ENCODE peak calls at places on chromosome 10, in six cellular contexts. F, Y, K, A, G and Q are unnamed samples.

GRCh38 chr10:125161570-125162139 is 1.3 kb upstream of the CTBP2 start:
- DNase-seq in F (no peak), Y (no peak), K (peak; percentile 11), A (no peak), G (no peak), Q (no peak)

GRCh38 chr10:123911866-123912265 is 20.3 kb upstream of the CPXM2 start:
- DNase-seq in F (no peak), Y (no peak), K (no peak), A (no peak), G (no peak), Q (no peak)

GRCh38 chr10:73771722-73772279 is 10.0 kb upstream of the CHCHD1 start:
- DNase-seq in F (no peak), Y (no peak), K (peak; percentile 54), A (peak; percentile 85), G (no peak), Q (no peak)

GRCh38 chr10:104334965-104335650 is 3.2 kb downstream of the ITPRIP start:
- DNase-seq in F (no peak), Y (no peak), K (no peak), A (no peak), G (no peak), Q (no peak)

GRCh38 chr10:125448596-125448995 is 234.4 kb downstream of the TEX36 start:
- DNase-seq in F (no peak), Y (no peak), K (peak; percentile 18), A (no peak), G (no peak), Q (no peak)

GRCh38 chr10:105542401-105542800 is 901.3 kb downstream of the SORCS3 start:
- DNase-seq in F (no peak), Y (no peak), K (no peak), A (no peak), G (no peak), Q (no peak)

GRCh38 chr10:103506061-103506460 is 12.6 kb downstream of the NEURL1 start:
- DNase-seq in F (no peak), Y (no peak), K (no peak), A (no peak), G (no peak), Q (no peak)

GRCh38 chr10:11176746-11177145 is 159.1 kb downstream of the CELF2 start:
- DNase-seq in F (no peak), Y (no peak), K (no peak), A (no peak), G (no peak), Q (no peak)

GRCh38 chr10:69663548-69663947 is 33.5 kb downstream of the FAM241B start:
- DNase-seq in F (no peak), Y (no peak), K (no peak), A (no peak), G (no peak), Q (no peak)

GRCh38 chr10:72886596-72887522 is 6.7 kb upstream of the OIT3 start:
- DNase-seq in F (no peak), Y (no peak), K (no peak), A (no peak), G (peak; percentile 7), Q (no peak)

GRCh38 chr10:13990918-13991317 is 339.8 kb downstream of the FRMD4A start:
- DNase-seq in F (no peak), Y (no peak), K (no peak), A (no peak), G (no peak), Q (no peak)

GRCh38 chr10:30747633-30748032 is 118.1 kb upstream of the LYZL2 start:
- DNase-seq in F (no peak), Y (no peak), K (no peak), A (no peak), G (no peak), Q (no peak)

GRCh38 chr10:117550042-117550441 is 7.5 kb downstream of the EMX2 start:
- DNase-seq in F (no peak), Y (no peak), K (no peak), A (no peak), G (no peak), Q (no peak)

GRCh38 chr10:119177708-119178370 is 773 bp downstream of the PRDX3 start:
- DNase-seq in F (no peak), Y (no peak), K (peak; percentile 21), A (no peak), G (no peak), Q (no peak)

GRCh38 chr10:28676297-28676967 is 889 bp upstream of the BAMBI start:
- DNase-seq in F (peak; percentile 14), Y (no peak), K (no peak), A (no peak), G (no peak), Q (no peak)

GRCh38 chr10:32963102-32963501 is 5.1 kb upstream of the ITGB1 start:
- DNase-seq in F (no peak), Y (no peak), K (no peak), A (no peak), G (no peak), Q (no peak)

GRCh38 chr10:15067154-15067553 is 21.4 kb downstream of the ACBD7 start:
- DNase-seq in F (no peak), Y (no peak), K (no peak), A (no peak), G (no peak), Q (no peak)

GRCh38 chr10:119301397-119301796 is 94.0 kb downstream of the GRK5 start:
- DNase-seq in F (peak; percentile 46), Y (peak; percentile 22), K (no peak), A (no peak), G (no peak), Q (no peak)

GRCh38 chr10:124194199-124194824 is 100.9 kb upstream of the CHST15 start:
- DNase-seq in F (no peak), Y (no peak), K (no peak), A (no peak), G (no peak), Q (no peak)

GRCh38 chr10:64283621-64284020 is 762.4 kb downstream of the REEP3 start:
- DNase-seq in F (no peak), Y (no peak), K (no peak), A (no peak), G (no peak), Q (no peak)

GRCh38 chr10:72503241-72503640 is 122.6 kb downstream of the MICU1 start:
- DNase-seq in F (no peak), Y (no peak), K (no peak), A (no peak), G (no peak), Q (no peak)

GRCh38 chr10:117413928-117414618 is 38.8 kb upstream of the PDZD8 start:
- DNase-seq in F (no peak), Y (no peak), K (no peak), A (no peak), G (no peak), Q (no peak)